ENCODE peak calls at places on chromosomes 11 and 22, in eight cellular contexts. M, G, J, R, X, Y, E and N are unnamed samples.
A peak's percentile ranks its signal among the peaks of the same experiment; 100 is the strongest.

GRCh38 chr11:96187779-96188624 is 155.0 kb downstream of the MAML2 start:
- DNase-seq in M (peak; percentile 59), G (no peak), J (no peak), R (no peak), X (no peak), Y (no peak), E (no peak), N (no peak)

GRCh38 chr11:8017894-8018741 is 31.0 kb downstream of the EIF3F start:
- DNase-seq in M (no peak), G (no peak), J (no peak), R (no peak), X (peak; percentile 51), Y (no peak), E (no peak), N (no peak)

GRCh38 chr11:69444381-69445130 is 36.9 kb upstream of the LINC01488 start:
- DNase-seq in M (peak; percentile 46), G (no peak), J (no peak), R (peak; percentile 32), X (peak; percentile 77), Y (no peak), E (no peak), N (peak; percentile 86)

GRCh38 chr11:18726040-18726439 is at the start of gene IGSF22:
- DNase-seq in M (no peak), G (no peak), J (no peak), R (no peak), X (no peak), Y (no peak), E (no peak), N (peak; percentile 36)

GRCh38 chr22:43128928-43129424 is 14.2 kb downstream of the MCAT start:
- DNase-seq in M (no peak), G (no peak), J (no peak), R (no peak), X (no peak), Y (no peak), E (no peak), N (no peak)

GRCh38 chr11:73866586-73866996 is 10.1 kb downstream of the COA4 start:
- DNase-seq in M (peak; percentile 65), G (no peak), J (no peak), R (no peak), X (no peak), Y (no peak), E (peak; percentile 58), N (no peak)

GRCh38 chr11:63492441-63492840 is 1.5 kb upstream of the PLAAT5 start:
- DNase-seq in M (no peak), G (no peak), J (no peak), R (no peak), X (no peak), Y (no peak), E (no peak), N (no peak)

GRCh38 chr11:128326791-128327190 is 260.6 kb downstream of the ETS1 start:
- DNase-seq in M (no peak), G (no peak), J (no peak), R (no peak), X (no peak), Y (no peak), E (no peak), N (no peak)

GRCh38 chr11:131136476-131136875 is 220.2 kb upstream of the SNX19 start:
- DNase-seq in M (no peak), G (no peak), J (no peak), R (no peak), X (no peak), Y (no peak), E (no peak), N (no peak)

GRCh38 chr22:27531782-27532530 is 269.6 kb downstream of the MN1 start:
- DNase-seq in M (no peak), G (no peak), J (no peak), R (no peak), X (no peak), Y (no peak), E (no peak), N (no peak)

GRCh38 chr11:103609117-103610066 is 427.0 kb upstream of the DDI1 start:
- DNase-seq in M (no peak), G (no peak), J (no peak), R (no peak), X (no peak), Y (no peak), E (no peak), N (no peak)